ENCODE peak calls at places on chromosomes 12 and 14, in nine cellular contexts. X is spleen, A is H54, Q is stomach, S is Peyer's patch, B is A549, F is adrenal gland, O is tibial nerve, L is transverse colon. W is an unnamed sample.

GRCh38 chr12:113174461-113175384 is 10.6 kb downstream of the DDX54 start:
- DNase-seq in X (peak; percentile 92), A (peak; percentile 79), Q (peak; percentile 79), S (peak; percentile 80), B (peak; percentile 68), F (peak; percentile 85), O (peak; percentile 82), L (peak; percentile 78), W (peak; percentile 60)

GRCh38 chr14:92356677-92357076 is 33.7 kb downstream of the SLC24A4 start:
- DNase-seq in X (no peak), A (no peak), Q (no peak), S (no peak), B (no peak), F (no peak), O (no peak), L (no peak), W (no peak)

GRCh38 chr14:104285483-104285790 is 147.1 kb downstream of the KIF26A start:
- DNase-seq in X (no peak), A (no peak), Q (no peak), S (no peak), B (no peak), F (no peak), O (no peak), L (no peak), W (no peak)

GRCh38 chr12:56234746-56235436 is 5.0 kb downstream of the SLC39A5 start:
- DNase-seq in X (no peak), A (no peak), Q (no peak), S (no peak), B (no peak), F (no peak), O (no peak), L (no peak), W (peak; percentile 59)

GRCh38 chr12:57216014-57216891 is at the start of gene NXPH4:
- DNase-seq in X (peak; percentile 83), A (peak; percentile 68), Q (peak; percentile 47), S (peak; percentile 58), B (no peak), F (peak; percentile 46), O (no peak), L (peak; percentile 54), W (no peak)

GRCh38 chr14:51554339-51554920 is 97.3 kb upstream of the FRMD6 start:
- DNase-seq in X (no peak), A (peak; percentile 19), Q (no peak), S (no peak), B (peak; percentile 65), F (no peak), O (no peak), L (no peak), W (no peak)

GRCh38 chr12:79524507-79525148 is 166.1 kb downstream of the PAWR start:
- DNase-seq in X (no peak), A (no peak), Q (no peak), S (no peak), B (no peak), F (no peak), O (no peak), L (no peak), W (no peak)

GRCh38 chr12:64998327-64999156 is 122.6 kb downstream of the WIF1 start:
- DNase-seq in X (no peak), A (no peak), Q (no peak), S (no peak), B (no peak), F (no peak), O (no peak), L (no peak), W (no peak)

GRCh38 chr12:124039276-124039675 is 66.3 kb downstream of the ZNF664 start:
- DNase-seq in X (no peak), A (no peak), Q (no peak), S (no peak), B (no peak), F (no peak), O (no peak), L (no peak), W (no peak)

GRCh38 chr12:106663385-106663784 is 80.6 kb downstream of the RFX4 start:
- DNase-seq in X (no peak), A (no peak), Q (no peak), S (no peak), B (no peak), F (no peak), O (no peak), L (no peak), W (no peak)

GRCh38 chr12:106651552-106651951 is 68.7 kb downstream of the RFX4 start:
- DNase-seq in X (no peak), A (no peak), Q (no peak), S (no peak), B (no peak), F (no peak), O (no peak), L (no peak), W (no peak)

GRCh38 chr12:106652510-106653015 is 69.8 kb downstream of the RFX4 start:
- DNase-seq in X (no peak), A (no peak), Q (no peak), S (no peak), B (no peak), F (no peak), O (no peak), L (no peak), W (no peak)

GRCh38 chr12:106655577-106655976 is 72.8 kb downstream of the RFX4 start:
- DNase-seq in X (no peak), A (no peak), Q (no peak), S (no peak), B (no peak), F (no peak), O (no peak), L (no peak), W (no peak)

DNA sequence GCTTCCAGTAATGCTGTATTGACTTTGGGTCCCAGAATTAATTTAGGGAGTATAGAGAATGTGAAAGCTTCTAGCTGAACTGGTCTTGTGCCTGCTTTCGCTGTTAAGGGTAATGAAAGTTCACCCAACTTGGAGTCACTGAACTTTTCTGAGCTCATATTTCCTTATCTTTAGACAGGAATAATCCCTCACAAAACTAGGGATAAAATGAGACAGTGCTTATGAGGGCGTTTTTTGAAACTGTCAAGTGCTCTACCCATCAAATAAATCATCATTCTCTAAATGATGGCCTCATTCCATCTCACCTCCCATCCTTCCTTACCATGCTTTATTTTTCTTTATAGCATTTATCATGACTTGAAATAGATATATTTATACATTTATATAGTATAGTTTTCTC is 74.7 kb downstream of the RFX4 start:
- DNase-seq in X (no peak), A (no peak), Q (no peak), S (no peak), B (no peak), F (no peak), O (no peak), L (no peak), W (no peak)
- TF ChIP-seq POLR2A in X (no peak), A (no peak), Q (no peak), S (no peak), B (no peak), F (no peak), O (no peak), L (no peak), W (no peak)

GRCh38 chr14:75427482-75428229 is at the start of gene JDP2:
- DNase-seq in X (peak; percentile 96), A (peak; percentile 50), Q (peak; percentile 92), S (peak; percentile 72), B (peak; percentile 80), F (peak; percentile 89), O (peak; percentile 96), L (peak; percentile 94), W (peak; percentile 52)
- TF ChIP-seq POLR2A in X (no peak), A (peak; percentile 40), Q (no peak), S (peak; percentile 93), B (peak; percentile 37), F (peak; percentile 88), O (peak; percentile 82), L (peak; percentile 78), W (no peak)

GRCh38 chr12:26114720-26115406 is 10.0 kb downstream of the BHLHE41 start:
- DNase-seq in X (no peak), A (no peak), Q (no peak), S (no peak), B (no peak), F (no peak), O (no peak), L (no peak), W (peak; percentile 49)

GRCh38 chr12:26112232-26112631 is 12.6 kb downstream of the BHLHE41 start:
- DNase-seq in X (no peak), A (no peak), Q (no peak), S (no peak), B (no peak), F (no peak), O (no peak), L (no peak), W (no peak)

GRCh38 chr12:26112703-26113147 is 12.1 kb downstream of the BHLHE41 start:
- DNase-seq in X (no peak), A (no peak), Q (no peak), S (no peak), B (no peak), F (no peak), O (no peak), L (no peak), W (no peak)

GRCh38 chr12:26113194-26113654 is 11.6 kb downstream of the BHLHE41 start:
- DNase-seq in X (no peak), A (no peak), Q (no peak), S (no peak), B (no peak), F (no peak), O (peak; percentile 59), L (no peak), W (peak; percentile 30)

DNA sequence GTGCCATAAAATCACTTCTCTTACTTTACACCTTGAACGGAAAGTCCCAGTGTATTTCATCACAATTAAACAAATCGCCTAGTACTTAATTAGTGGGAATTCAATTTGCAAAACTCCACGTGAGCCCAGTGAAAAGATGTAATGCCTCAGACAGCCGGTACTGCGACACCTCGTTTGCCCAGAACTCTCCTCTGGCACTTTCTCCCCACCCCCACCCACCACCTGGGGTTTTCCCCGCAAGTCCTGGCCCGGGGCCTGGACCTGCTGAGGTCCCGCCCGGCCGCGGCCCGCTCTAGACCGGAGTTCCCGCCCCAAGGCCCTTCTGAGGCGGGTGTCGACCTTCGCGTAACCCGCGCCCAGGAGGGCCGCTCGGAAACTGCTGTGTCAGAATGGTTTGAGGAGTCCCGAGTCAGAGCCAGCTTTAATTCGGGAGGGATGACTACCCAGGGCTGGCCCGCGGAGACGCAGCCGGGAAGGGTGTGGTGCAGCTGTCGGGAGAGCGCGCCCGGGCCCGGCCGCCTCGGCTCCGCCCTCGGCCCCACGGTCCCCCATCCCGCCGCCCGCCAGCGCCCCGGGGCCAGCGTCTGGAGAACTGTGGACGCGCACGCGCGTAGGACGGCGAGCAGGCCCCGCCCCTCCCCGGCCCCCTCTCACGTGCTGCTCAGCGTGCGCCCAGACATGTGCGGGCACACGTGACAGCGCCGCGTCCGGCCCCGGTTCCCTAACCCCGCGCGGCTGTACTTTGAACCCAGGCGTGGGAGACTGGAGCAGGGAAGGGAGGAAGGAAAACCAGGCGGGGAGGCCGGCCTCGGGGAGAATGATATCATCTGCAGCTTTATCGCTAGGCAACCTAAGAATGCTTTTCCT is 10.8 kb downstream of the BHLHE41 start:
- DNase-seq in X (peak; percentile 96), A (peak; percentile 86), Q (peak; percentile 96), S (peak; percentile 84), B (peak; percentile 91), F (peak; percentile 96), O (peak; percentile 91), L (peak; percentile 97), W (peak; percentile 89)
- TF ChIP-seq POLR2A in X (no peak), A (peak; percentile 67), Q (no peak), S (peak; percentile 68), B (peak; percentile 57), F (peak; percentile 93), O (peak; percentile 98), L (peak; percentile 75), W (peak; percentile 23)

DNA sequence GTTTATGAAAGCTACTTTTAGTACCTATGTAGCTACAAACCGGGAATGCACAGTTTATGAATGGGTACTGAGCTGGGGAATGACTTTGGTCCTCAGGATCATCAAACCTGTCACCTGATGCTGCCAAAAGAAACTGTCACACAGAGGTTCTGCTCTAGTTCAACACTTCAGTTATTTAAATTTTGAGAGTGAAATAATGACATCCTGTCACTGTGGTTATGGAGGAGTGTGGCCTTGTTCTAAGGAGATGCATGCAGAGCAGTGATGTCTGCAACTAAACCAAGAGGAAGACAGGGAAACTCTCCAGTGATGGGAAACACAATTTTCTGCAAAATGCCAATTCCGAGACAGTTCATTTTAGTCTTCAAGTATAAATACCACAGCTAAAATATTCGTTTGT is 4.8 kb upstream of the AEBP2 start:
- DNase-seq in X (no peak), A (no peak), Q (no peak), S (no peak), B (no peak), F (peak; percentile 2), O (no peak), L (no peak), W (no peak)
- TF ChIP-seq POLR2A in X (no peak), A (no peak), Q (no peak), S (no peak), B (no peak), F (no peak), O (no peak), L (no peak), W (no peak)